ENCODE peak calls at places on chromosomes 6 and 20, in four cellular contexts. B is GM12878, J is HL-60, O is K562. F is an unnamed sample.

GRCh38 chr6:165439928-165440554 is 130.6 kb upstream of the C6orf118 start:
- DNase-seq in B (no peak), J (no peak), O (no peak), F (peak)

GRCh38 chr6:161481786-161482516 is 208.1 kb upstream of the AGPAT4 start:
- DNase-seq in J (no peak), B (no peak), O (no peak), F (no peak)

GRCh38 chr6:35069262-35069661 is 71.9 kb downstream of the TCP11 start:
- DNase-seq in J (no peak), O (no peak), B (no peak), F (no peak)

GRCh38 chr6:83518946-83519489 is 6.7 kb downstream of the PRSS35 start:
- DNase-seq in O (no peak), J (no peak), B (no peak), F (no peak)

GRCh38 chr6:162421004-162421403 is 306.6 kb downstream of the PRKN start:
- DNase-seq in O (no peak), J (no peak), B (no peak), F (no peak)

GRCh38 chr20:1813101-1813529 is 82.1 kb upstream of the SIRPA start:
- DNase-seq in J (no peak), O (no peak), B (no peak), F (no peak)

GRCh38 chr6:130966581-130966980 is 96.5 kb downstream of the EPB41L2 start:
- DNase-seq in B (no peak), J (no peak), O (no peak), F (no peak)

GRCh38 chr20:64051532-64052325 is 2.3 kb upstream of the SOX18 start:
- DNase-seq in B (no peak), J (no peak), O (no peak), F (no peak)

GRCh38 chr20:62900052-62900691 is 26.1 kb downstream of the DIDO1 start:
- DNase-seq in B (no peak), O (peak), J (peak), F (peak)

GRCh38 chr6:36318690-36319435 is 17.8 kb downstream of the BNIP5 start:
- DNase-seq in J (no peak), O (no peak), B (no peak), F (no peak)

GRCh38 chr20:10033905-10034304 is 882 bp upstream of the ANKEF1 start:
- DNase-seq in J (no peak), B (no peak), O (no peak), F (no peak)

GRCh38 chr20:44704551-44704971 is 10.6 kb upstream of the CCN5 start:
- DNase-seq in O (no peak), J (no peak), B (no peak), F (no peak)

GRCh38 chr6:121584591-121585369 is 149.3 kb downstream of the GJA1 start:
- DNase-seq in O (no peak), B (no peak), J (no peak), F (no peak)

GRCh38 chr6:168372871-168373270 is 53.3 kb upstream of the DACT2 start:
- DNase-seq in O (no peak), B (no peak), J (no peak), F (no peak)

GRCh38 chr20:51348866-51349265 is 193.7 kb downstream of the NFATC2 start:
- DNase-seq in J (no peak), O (no peak), B (no peak), F (no peak)

GRCh38 chr6:127247114-127248096 is 19.3 kb upstream of the RNF146 start:
- DNase-seq in B (no peak), J (no peak), O (no peak), F (no peak)

GRCh38 chr6:106163446-106163965 is 77.4 kb downstream of the PRDM1 start:
- DNase-seq in O (no peak), B (peak), J (peak), F (no peak)
- TF ChIP-seq SPI1 in O (no peak), B (no peak), J (no peak), F (peak)

DNA sequence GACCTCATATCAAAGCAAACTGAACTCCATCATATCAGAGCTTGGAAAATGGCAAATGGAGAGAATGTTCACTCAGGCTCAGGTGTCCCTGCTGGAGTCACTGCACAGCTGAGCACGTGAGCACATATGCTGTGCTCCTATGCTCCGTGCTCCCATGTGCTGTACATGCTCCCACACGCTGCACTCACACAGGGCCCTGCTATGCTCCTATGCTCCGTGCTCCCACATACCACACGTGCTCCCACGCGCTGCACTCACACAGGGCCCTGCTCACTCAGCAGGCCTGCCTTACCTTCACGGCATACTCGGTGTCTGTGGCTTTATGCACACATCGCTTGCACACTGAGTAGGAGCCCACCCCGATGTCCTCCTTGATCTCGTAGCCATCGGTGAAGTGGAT is 65.7 kb upstream of the MPC1 start:
- DNase-seq in J (no peak), O (no peak), B (no peak), F (no peak)
- TF ChIP-seq SPI1 in J (no peak), O (no peak), B (no peak), F (no peak)

GRCh38 chr6:74598473-74599393 is 607.1 kb downstream of the COL12A1 start:
- DNase-seq in J (no peak), B (peak), O (no peak), F (peak)

GRCh38 chr6:74597840-74598239 is 608.0 kb downstream of the COL12A1 start:
- DNase-seq in J (no peak), O (no peak), B (no peak), F (no peak)

GRCh38 chr6:74602206-74602605 is 603.6 kb downstream of the COL12A1 start:
- DNase-seq in B (no peak), J (no peak), O (no peak), F (no peak)

GRCh38 chr6:74597266-74597665 is 608.6 kb downstream of the COL12A1 start:
- DNase-seq in B (no peak), J (no peak), O (no peak), F (no peak)

DNA sequence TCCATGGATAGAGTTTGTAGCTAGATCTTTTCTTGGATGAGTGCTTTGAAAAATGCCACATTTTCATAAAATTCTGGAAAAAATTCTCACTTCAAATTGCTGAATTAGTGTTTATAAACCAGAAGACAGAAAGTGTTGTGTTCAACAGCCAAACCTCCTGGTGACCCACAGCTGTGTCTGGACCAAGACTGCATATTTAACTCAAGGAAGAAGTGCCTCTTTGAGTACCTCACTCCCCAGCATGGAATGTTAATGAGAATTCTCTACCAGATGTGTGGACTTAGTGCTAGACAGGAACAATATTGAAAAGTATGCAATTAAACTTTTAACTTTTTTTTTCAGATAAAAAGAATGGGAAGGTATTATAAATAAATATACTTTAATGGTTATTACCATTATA is 609.3 kb downstream of the COL12A1 start:
- DNase-seq in O (no peak), B (no peak), J (no peak), F (no peak)
- TF ChIP-seq SPI1 in O (no peak), B (no peak), J (no peak), F (no peak)

GRCh38 chr6:159023893-159024292 is 20.9 kb downstream of the TAGAP start:
- DNase-seq in J (no peak), B (no peak), O (no peak), F (no peak)
- TF ChIP-seq SPI1 in J (no peak), B (no peak), O (no peak), F (no peak)

DNA sequence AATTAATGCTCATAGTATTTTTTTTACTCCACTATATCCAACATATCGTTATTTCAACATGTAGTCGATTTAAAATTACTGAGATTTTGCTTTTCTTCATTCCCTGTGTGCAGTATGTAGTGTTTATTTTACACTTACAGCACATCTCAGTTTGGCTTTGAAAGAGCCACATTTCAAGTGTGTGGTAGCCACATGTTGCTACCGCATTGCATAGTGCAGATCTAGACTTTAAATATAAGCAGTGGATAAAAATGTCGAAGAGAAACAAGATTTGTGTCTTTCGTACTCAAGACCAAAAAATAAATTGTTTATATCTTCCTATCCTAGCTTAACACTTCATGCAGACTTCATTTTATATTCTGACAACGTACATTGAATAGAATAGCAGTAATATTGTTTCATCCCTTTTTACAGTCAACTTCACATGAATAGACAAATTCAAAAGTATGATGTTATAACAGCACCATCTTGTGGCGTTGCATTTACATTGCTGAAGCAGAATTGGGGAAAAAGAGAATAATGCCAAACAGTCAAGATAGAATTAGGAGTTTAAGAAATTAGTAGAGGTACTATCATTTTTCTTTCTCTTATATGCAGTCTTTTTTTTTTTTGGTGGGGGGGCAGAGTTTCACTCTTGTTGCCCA is 29.9 kb downstream of the FBXO5 start:
- DNase-seq in B (no peak), J (no peak), O (no peak), F (no peak)
- TF ChIP-seq SPI1 in B (no peak), J (no peak), O (no peak), F (no peak)

DNA sequence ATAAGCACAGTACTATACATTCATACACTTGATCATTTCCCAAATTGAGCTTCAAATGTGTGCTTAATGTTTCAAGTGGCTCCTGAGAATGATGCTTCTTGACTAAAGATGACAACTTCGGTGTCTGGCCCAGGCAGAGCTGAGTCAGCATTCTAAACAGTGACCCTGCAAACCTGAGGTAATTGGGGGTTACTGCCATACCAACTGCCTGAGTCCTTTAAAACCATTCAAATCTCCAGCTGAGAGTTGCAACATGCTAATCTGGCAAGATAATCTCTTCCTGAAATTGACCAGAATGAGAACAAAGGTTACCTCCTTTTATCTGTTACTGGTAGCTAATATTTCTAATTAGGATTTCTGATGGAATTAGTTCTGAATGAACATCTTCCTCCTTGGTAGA is 8.2 kb downstream of the BACH2 start:
- DNase-seq in O (peak), B (no peak), J (no peak), F (no peak)
- TF ChIP-seq SPI1 in O (no peak), B (no peak), J (no peak), F (no peak)

GRCh38 chr6:16181429-16182359 is 52.8 kb downstream of the MYLIP start:
- DNase-seq in J (no peak), B (no peak), O (no peak), F (no peak)

GRCh38 chr6:16184554-16184953 is 53.8 kb upstream of the GMPR start:
- DNase-seq in O (no peak), J (no peak), B (no peak), F (no peak)

GRCh38 chr6:16182428-16182827 is 53.5 kb downstream of the MYLIP start:
- DNase-seq in J (no peak), O (no peak), B (no peak), F (no peak)

GRCh38 chr6:16187185-16187584 is 51.2 kb upstream of the GMPR start:
- DNase-seq in O (no peak), J (no peak), B (no peak), F (no peak)

DNA sequence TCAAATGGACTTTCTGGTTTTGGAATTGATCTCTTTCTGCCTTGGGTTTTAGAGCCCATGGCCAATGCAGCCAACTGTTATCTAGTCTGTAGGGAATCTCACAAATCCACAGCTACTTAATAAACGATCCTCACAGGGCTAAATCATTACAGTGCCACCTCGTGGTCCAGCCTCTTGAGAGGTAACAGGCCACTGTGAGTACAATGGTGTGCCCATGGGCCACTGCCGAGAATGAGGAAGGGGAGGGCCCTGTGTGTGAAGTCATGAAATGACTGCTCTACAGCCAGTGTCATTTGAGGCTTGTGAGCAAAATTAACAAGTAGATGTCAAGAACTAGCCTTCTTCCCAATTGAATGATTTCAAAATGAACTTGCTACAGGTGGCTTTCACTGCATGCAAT is 54.3 kb upstream of the GMPR start:
- DNase-seq in O (no peak), B (peak), J (no peak), F (no peak)
- TF ChIP-seq SPI1 in O (peak), B (peak), J (peak), F (peak)

DNA sequence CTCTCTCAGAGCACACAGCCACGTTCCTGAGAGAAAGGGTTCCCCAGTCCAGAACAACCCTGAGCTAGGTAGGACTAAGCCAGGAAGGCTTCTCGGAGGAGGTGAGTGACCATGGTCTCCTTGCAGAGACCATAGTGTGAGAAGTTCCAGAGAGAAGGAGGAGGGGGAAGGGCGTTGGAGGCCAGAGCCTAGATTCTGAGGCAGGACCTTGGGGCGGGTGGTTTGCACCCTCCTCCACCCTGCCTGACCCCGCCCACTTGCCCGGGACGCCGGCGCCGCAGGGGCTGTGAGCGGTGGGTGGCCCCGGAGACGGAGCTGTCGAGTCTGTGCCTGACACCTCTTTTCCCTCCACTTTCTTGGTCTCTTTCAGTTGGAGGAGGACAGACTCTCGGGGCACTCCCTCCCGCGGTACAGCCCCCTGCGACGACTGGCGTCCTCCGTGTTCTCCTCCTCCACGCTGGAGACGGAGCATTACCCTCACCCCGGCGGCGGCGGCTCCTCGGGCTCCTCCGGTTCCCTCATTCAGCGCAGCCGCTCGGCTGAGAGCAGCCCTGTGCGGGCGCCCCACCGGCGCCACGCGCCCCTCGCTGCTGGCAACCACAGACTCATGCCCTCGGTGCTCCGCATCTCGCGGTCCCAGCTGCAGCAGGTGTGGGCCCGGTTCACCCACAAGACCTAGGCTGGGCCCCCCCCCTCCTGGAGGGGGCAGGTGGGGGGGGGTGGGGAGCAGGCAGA is 26.2 kb downstream of the TTBK1 start:
- DNase-seq in O (peak), J (no peak), B (no peak), F (no peak)
- TF ChIP-seq SPI1 in O (no peak), J (no peak), B (no peak), F (no peak)

GRCh38 chr20:22925613-22925983 is 109.5 kb upstream of the SSTR4 start:
- DNase-seq in B (no peak), O (no peak), J (no peak), F (no peak)

GRCh38 chr20:22924949-22925612 is 110.0 kb upstream of the SSTR4 start:
- DNase-seq in O (no peak), B (no peak), J (no peak), F (no peak)

GRCh38 chr20:22921595-22922421 is 113.3 kb upstream of the SSTR4 start:
- DNase-seq in O (no peak), J (peak), B (no peak), F (no peak)

GRCh38 chr20:22922987-22923386 is 112.1 kb upstream of the SSTR4 start:
- DNase-seq in J (no peak), B (no peak), O (no peak), F (no peak)

GRCh38 chr20:22924036-22924737 is 110.9 kb upstream of the SSTR4 start:
- DNase-seq in B (no peak), O (peak), J (no peak), F (no peak)
- TF ChIP-seq SPI1 in B (no peak), O (no peak), J (no peak), F (no peak)